ENCODE peak calls at places on chromosomes 13 and 19, in nine cellular contexts. O is tibial nerve, U is A549, B is GM12878, F is stomach, J is transverse colon, L is SK-N-SH, H is ovary, Y is H1. G is an unnamed sample.

GRCh38 chr13:39540929-39541605 is 61.9 kb downstream of the LHFPL6 start:
- DNase-seq in O (no peak), U (no peak), B (no peak), F (no peak), J (no peak), L (no peak), H (no peak), Y (no peak), G (no peak)

GRCh38 chr13:80707000-80707983 is 366.4 kb upstream of the SPRY2 start:
- DNase-seq in O (no peak), U (no peak), B (no peak), F (no peak), J (no peak), L (no peak), H (no peak), Y (no peak), G (no peak)

GRCh38 chr13:32471187-32471922 is 43.4 kb upstream of the N4BP2L1 start:
- DNase-seq in O (no peak), U (no peak), B (no peak), F (no peak), J (no peak), L (no peak), H (peak; percentile 48), Y (no peak), G (no peak)

GRCh38 chr19:399370-399769 is 9.6 kb downstream of the C2CD4C start:
- DNase-seq in O (no peak), U (no peak), B (no peak), F (no peak), J (no peak), L (no peak), H (no peak), Y (no peak), G (no peak)

GRCh38 chr19:17997969-17998826 is 9.8 kb upstream of the ARRDC2 start:
- DNase-seq in O (no peak), U (peak; percentile 16), B (no peak), F (peak; percentile 61), J (peak; percentile 58), L (no peak), H (no peak), Y (no peak), G (peak; percentile 84)

GRCh38 chr19:35879770-35880317 is 11.5 kb downstream of the APLP1 start:
- DNase-seq in O (peak; percentile 74), U (peak; percentile 98), B (no peak), F (peak; percentile 89), J (peak; percentile 90), L (peak; percentile 79), H (peak; percentile 82), Y (peak; percentile 64), G (peak; percentile 98)

GRCh38 chr19:4709440-4710280 is 14.0 kb downstream of the DPP9 start:
- DNase-seq in O (no peak), U (no peak), B (no peak), F (peak; percentile 81), J (no peak), L (no peak), H (no peak), Y (no peak), G (no peak)

GRCh38 chr13:101449971-101450748 is 2.3 kb upstream of the ITGBL1 start:
- DNase-seq in O (no peak), U (peak; percentile 42), B (no peak), F (no peak), J (no peak), L (no peak), H (no peak), Y (no peak), G (no peak)

GRCh38 chr19:56670961-56671612 is 470 bp downstream of the ZNF835 start:
- DNase-seq in O (no peak), U (no peak), B (no peak), F (no peak), J (no peak), L (no peak), H (no peak), Y (no peak), G (no peak)

GRCh38 chr19:51564791-51565190 is 6.3 kb upstream of the ZNF175 start:
- DNase-seq in O (no peak), U (no peak), B (no peak), F (no peak), J (no peak), L (no peak), H (no peak), Y (no peak), G (no peak)

GRCh38 chr13:40132249-40132648 is 476.8 kb downstream of the COG6 start:
- DNase-seq in O (no peak), U (no peak), B (no peak), F (no peak), J (no peak), L (no peak), H (no peak), Y (no peak), G (no peak)

GRCh38 chr19:13849991-13850909 is 26.7 kb upstream of the NANOS3 start:
- DNase-seq in O (peak; percentile 77), U (no peak), B (no peak), F (peak; percentile 88), J (peak; percentile 86), L (peak; percentile 89), H (peak; percentile 96), Y (no peak), G (peak; percentile 87)

GRCh38 chr19:739998-740715 is 10.8 kb upstream of the MISP start:
- DNase-seq in O (no peak), U (no peak), B (no peak), F (no peak), J (no peak), L (no peak), H (no peak), Y (no peak), G (no peak)

GRCh38 chr13:77001963-77002587 is 10.2 kb downstream of the CLN5 start:
- DNase-seq in O (no peak), U (no peak), B (no peak), F (no peak), J (no peak), L (no peak), H (no peak), Y (no peak), G (no peak)

GRCh38 chr13:73198888-73199497 is 140.2 kb downstream of the KLF5 start:
- DNase-seq in O (no peak), U (no peak), B (no peak), F (no peak), J (no peak), L (no peak), H (no peak), Y (no peak), G (no peak)
- H3K27ac ChIP-seq in O (no peak overlapping the region), U (no peak overlapping the region), B (no peak overlapping the region), F (peak overlapping the region; percentile 65), J (peak overlapping the region; percentile 69), L (no peak overlapping the region), H (no peak overlapping the region), Y (no peak overlapping the region), G (no peak overlapping the region)

GRCh38 chr13:34419025-34419424 is 523.0 kb upstream of the NBEA start:
- DNase-seq in O (no peak), U (no peak), B (no peak), F (no peak), J (no peak), L (peak; percentile 68), H (no peak), Y (no peak), G (no peak)
- TF ChIP-seq CTCF in O (no peak), U (no peak), B (no peak), F (no peak), J (no peak), L (no peak), H (no peak), Y (no peak), G (no peak)

DNA sequence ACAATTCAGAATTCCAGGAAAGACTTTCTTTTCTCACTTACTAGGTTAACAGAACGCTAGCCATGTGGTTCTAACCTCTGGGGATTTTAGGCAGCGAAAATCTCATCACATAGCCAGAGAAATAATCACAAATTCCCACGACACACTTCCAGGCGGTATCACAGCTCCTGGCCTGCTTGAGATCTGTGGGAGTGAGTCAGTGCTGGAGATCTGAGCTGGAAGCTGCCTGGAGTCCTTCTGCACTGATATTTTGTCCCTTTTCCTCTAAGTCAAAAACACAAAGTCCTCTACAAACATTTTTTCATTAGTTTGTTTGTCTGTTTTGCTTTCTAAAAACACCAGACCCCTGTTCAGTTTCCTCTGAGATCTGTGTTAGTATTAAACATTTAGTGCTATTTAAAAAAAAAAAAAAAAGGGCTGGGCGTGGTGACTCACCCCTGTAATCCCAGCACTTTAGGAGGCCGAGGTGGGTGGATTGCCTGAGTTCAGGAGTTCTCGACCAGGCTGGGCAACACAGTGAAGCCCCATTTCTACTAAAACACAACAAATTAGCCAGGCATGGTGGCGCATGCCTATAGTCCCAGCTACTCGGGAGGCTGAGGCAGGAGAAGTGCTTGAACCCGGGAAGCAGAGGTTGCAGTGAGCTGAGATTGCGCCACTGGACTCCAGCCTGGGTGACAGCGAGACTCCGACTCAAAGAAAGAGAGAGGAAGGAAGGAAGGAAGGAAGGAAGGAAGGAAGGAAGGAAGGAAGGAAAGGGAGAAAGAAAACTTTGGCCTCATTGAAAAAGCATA is 12.2 kb upstream of the UBE2L5 start:
- DNase-seq in O (no peak), U (no peak), B (no peak), F (no peak), J (no peak), L (no peak), H (no peak), Y (no peak), G (no peak)
- TF ChIP-seq EP300 in O (peak; percentile 29), U (no peak), B (no peak), F (no peak), J (no peak), L (no peak), H (no peak), Y (no peak), G (no peak)

GRCh38 chr19:49533551-49534488 is 6.0 kb downstream of the RCN3 start:
- DNase-seq in O (peak; percentile 63), U (peak; percentile 79), B (peak; percentile 19), F (peak; percentile 82), J (peak; percentile 69), L (peak; percentile 93), H (peak; percentile 89), Y (no peak), G (peak; percentile 97)
- H3K27ac ChIP-seq in O (peak overlapping the region; percentile 6), U (peak overlapping the region; percentile 73), B (no peak overlapping the region), F (no peak overlapping the region), J (no peak overlapping the region), L (no peak overlapping the region), H (peak overlapping the region; percentile 12), Y (no peak overlapping the region), G (no peak overlapping the region)

GRCh38 chr19:39351537-39352037 is 9.4 kb downstream of the SAMD4B start:
- DNase-seq in O (no peak), U (no peak), B (peak; percentile 44), F (no peak), J (no peak), L (no peak), H (no peak), Y (no peak), G (no peak)
- TF ChIP-seq CTCF in O (no peak), U (no peak), B (peak; percentile 42), F (no peak), J (no peak), L (no peak), H (no peak), Y (no peak), G (no peak)

GRCh38 chr19:2613507-2614295 is 88.8 kb downstream of the GNG7 start:
- DNase-seq in O (no peak), U (no peak), B (no peak), F (peak; percentile 60), J (peak; percentile 50), L (peak; percentile 78), H (no peak), Y (no peak), G (peak; percentile 73)
- TF ChIP-seq EP300 in O (no peak), U (no peak), B (no peak), F (no peak), J (no peak), L (no peak), H (no peak), Y (no peak), G (no peak)

GRCh38 chr19:15869873-15870272 is 28.0 kb downstream of the CYP4F2 start:
- DNase-seq in O (no peak), U (no peak), B (no peak), F (no peak), J (no peak), L (no peak), H (no peak), Y (no peak), G (no peak)
- H3K27ac ChIP-seq in O (no peak overlapping the region), U (no peak overlapping the region), B (no peak overlapping the region), F (no peak overlapping the region), J (no peak overlapping the region), L (no peak overlapping the region), H (no peak overlapping the region), Y (no peak overlapping the region), G (no peak overlapping the region)

G was measured in upper lobe of left lung.